ENCODE peak calls at places on chromosomes 4 and X, in five cellular contexts. R is CD8-positive, alpha-beta T cell; X is colonic mucosa; F is psoas muscle; S is fibroblast of lung. A is an unnamed sample. For H3K36me3 and H3K4me1, the result is how much of the 10 kb centered on the place peaks cover.

GRCh38 chr4:89658701-89659024 is 178.3 kb downstream of the SNCA start:
- DNase-seq in R (no peak), X (no peak), F (no peak), S (no peak), A (no peak)

GRCh38 chrX:19514791-19515614 is at the start of gene MAP3K15:
- DNase-seq in R (no peak), X (peak), F (peak), S (peak), A (no peak)

GRCh38 chr4:145302725-145303124 is 122.3 kb upstream of the OTUD4 start:
- DNase-seq in R (no peak), X (no peak), F (no peak), S (no peak), A (no peak)

GRCh38 chr4:4735136-4735754 is 124.2 kb upstream of the MSX1 start:
- DNase-seq in R (no peak), X (no peak), F (no peak), S (no peak), A (no peak)

GRCh38 chr4:5959221-5959982 is 58.8 kb downstream of the C4orf50 start:
- DNase-seq in R (no peak), X (no peak), F (no peak), S (no peak), A (no peak)

GRCh38 chr4:30867427-30867826 is 147.3 kb downstream of the PCDH7 start:
- DNase-seq in R (no peak), X (no peak), F (no peak), S (peak), A (no peak)

GRCh38 chr4:142285222-142285583 is 560.9 kb downstream of the INPP4B start:
- DNase-seq in R (no peak), X (no peak), F (no peak), S (no peak), A (no peak)

GRCh38 chrX:40145001-40145631 is 47.4 kb upstream of the BCOR start:
- DNase-seq in R (no peak), X (peak), F (no peak), S (no peak), A (peak)

GRCh38 chr4:67020079-67020807 is 525.1 kb downstream of the CENPC start:
- DNase-seq in R (no peak), X (no peak), F (no peak), S (peak), A (no peak)

GRCh38 chrX:150517303-150517896 is 51.0 kb upstream of the MTM1 start:
- DNase-seq in R (no peak), X (no peak), F (no peak), S (no peak), A (no peak)

GRCh38 chrX:21943460-21944135 is 3.1 kb downstream of the SMS start:
- DNase-seq in R (no peak), X (no peak), F (no peak), S (peak), A (no peak)

GRCh38 chr4:5212255-5213032 is 161.2 kb downstream of the STK32B start:
- DNase-seq in R (no peak), X (no peak), F (no peak), S (no peak), A (no peak)

GRCh38 chr4:81715335-81715734 is 243.6 kb upstream of the RASGEF1B start:
- DNase-seq in R (no peak), X (no peak), F (no peak), S (no peak), A (no peak)

GRCh38 chr4:14841801-14842748 is 160.2 kb upstream of the CPEB2 start:
- DNase-seq in R (no peak), X (peak), F (peak), S (peak), A (no peak)

GRCh38 chr4:66202870-66203269 is 532.6 kb upstream of the EPHA5 start:
- DNase-seq in R (no peak), X (no peak), F (no peak), S (no peak), A (no peak)

DNA sequence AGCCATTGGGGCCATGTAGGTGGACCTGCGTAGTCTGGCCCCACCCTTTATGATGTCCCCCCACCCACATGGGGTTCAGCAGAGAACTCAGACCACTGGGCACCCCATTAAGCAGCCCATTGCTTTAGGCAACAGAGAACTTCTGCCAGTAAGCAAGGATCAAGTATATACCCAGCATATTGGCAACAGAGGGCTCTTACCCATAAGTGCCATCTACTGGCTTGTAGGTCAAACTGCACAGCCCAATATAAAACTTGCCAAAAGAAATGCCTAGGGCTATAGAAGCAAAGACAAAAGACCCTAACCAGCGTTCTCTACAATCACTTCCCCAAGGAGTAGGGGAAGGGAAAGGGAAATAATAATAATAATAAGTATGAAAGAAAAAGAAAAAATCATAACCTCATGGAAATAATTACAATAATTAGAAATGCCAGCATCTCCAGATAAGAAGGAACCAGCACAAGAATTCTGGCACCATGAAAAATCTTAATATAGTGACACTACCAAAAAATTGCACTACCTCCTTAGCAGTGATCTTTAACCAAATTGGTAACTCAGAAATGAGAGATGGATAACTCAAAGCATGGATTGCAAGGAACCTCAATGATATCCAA is 1090.7 kb downstream of the FAT4 start:
- DNase-seq in R (no peak), X (no peak), F (no peak), S (peak), A (no peak)
- TF ChIP-seq CTCF in R (no peak), X (no peak), F (peak), S (peak), A (peak)

GRCh38 chr4:33063238-33063637 is 2343.1 kb downstream of the PCDH7 start:
- DNase-seq in R (no peak), X (no peak), F (no peak), S (peak), A (no peak)

GRCh38 chr4:33067221-33067620 is 2347.1 kb downstream of the PCDH7 start:
- DNase-seq in R (no peak), X (no peak), F (no peak), S (no peak), A (no peak)

GRCh38 chr4:33068539-33068938 is 2348.4 kb downstream of the PCDH7 start:
- DNase-seq in R (no peak), X (no peak), F (no peak), S (no peak), A (no peak)

GRCh38 chr4:33062155-33062554 is 2342.0 kb downstream of the PCDH7 start:
- DNase-seq in R (no peak), X (no peak), F (no peak), S (no peak), A (no peak)

DNA sequence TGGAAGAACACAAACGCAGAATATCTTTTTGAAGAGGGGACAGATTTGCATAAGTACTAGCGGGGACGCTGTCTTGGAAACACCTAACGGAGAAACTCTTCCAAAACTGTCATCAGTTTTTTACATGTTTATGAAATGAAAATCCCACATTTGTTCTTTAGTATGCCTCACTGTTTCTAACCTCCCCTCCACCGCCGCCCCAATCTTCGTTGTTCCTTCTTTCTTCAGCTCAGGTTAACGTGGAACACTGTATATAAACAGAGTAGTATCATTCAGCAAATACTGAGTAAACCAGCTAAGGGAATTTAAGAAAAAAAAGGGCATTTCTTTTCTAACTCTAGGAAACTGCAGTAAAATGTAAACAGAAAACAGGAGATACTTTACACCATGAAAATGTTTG is 2345.6 kb downstream of the PCDH7 start:
- DNase-seq in R (no peak), X (no peak), F (no peak), S (no peak), A (no peak)
- H3K36me3 ChIP-seq in R (under half), X (under half), F (under half), S (under half), A (under half)

GRCh38 chr4:147833254-147833653 is 101.4 kb downstream of the ARHGAP10 start:
- DNase-seq in R (no peak), X (no peak), F (no peak), S (peak), A (no peak)

GRCh38 chr4:147830987-147831386 is 99.1 kb downstream of the ARHGAP10 start:
- DNase-seq in R (no peak), X (no peak), F (no peak), S (peak), A (no peak)

GRCh38 chr4:147829401-147830101 is 97.7 kb downstream of the ARHGAP10 start:
- DNase-seq in R (no peak), X (no peak), F (peak), S (no peak), A (no peak)

GRCh38 chr4:147830102-147830463 is 98.2 kb downstream of the ARHGAP10 start:
- DNase-seq in R (no peak), X (no peak), F (no peak), S (no peak), A (no peak)

GRCh38 chr4:147831452-147832192 is 99.7 kb downstream of the ARHGAP10 start:
- DNase-seq in R (no peak), X (peak), F (no peak), S (peak), A (no peak)
- H3K4me1 ChIP-seq in R (under half), X (under half), F (half or more), S (under half), A (under half)

DNA sequence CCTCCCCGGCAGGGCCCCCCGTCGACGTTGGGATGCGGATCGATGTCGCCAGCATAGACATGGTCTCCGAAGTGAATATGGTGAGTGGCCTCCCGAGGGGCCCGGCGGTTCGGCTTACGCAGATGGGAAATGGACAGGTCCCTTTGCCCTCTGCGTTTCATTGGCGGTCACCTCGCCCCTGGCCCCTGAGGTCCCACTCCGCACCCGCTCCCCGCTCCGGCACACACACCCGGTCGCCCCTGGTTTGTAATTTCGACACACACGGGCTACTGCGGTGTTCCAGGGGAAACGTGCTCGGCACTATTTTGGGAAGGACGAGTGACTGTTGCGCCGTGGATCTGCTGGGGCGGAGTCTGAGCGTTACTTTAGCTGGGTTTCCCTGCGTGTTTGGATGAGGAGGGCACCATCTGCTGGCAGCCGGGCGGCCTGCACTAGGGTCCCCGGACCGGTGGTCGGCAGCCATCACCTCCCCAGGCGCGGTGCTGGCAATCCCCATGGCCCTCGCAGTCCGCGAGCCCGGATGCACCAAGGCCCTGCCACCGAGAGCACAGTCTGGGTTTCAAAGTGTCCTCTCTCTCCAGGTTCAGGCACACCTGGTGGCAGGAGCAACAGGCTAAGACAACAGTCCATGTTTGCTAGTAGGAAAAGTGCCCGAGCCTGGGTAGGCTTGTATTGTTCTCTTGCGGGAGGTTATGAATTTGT is 1.2 kb downstream of the GABRB1 start:
- DNase-seq in R (no peak), X (peak), F (peak), S (peak), A (no peak)
- TF ChIP-seq CTCF in R (peak), X (peak), F (no peak), S (peak), A (peak)

DNA sequence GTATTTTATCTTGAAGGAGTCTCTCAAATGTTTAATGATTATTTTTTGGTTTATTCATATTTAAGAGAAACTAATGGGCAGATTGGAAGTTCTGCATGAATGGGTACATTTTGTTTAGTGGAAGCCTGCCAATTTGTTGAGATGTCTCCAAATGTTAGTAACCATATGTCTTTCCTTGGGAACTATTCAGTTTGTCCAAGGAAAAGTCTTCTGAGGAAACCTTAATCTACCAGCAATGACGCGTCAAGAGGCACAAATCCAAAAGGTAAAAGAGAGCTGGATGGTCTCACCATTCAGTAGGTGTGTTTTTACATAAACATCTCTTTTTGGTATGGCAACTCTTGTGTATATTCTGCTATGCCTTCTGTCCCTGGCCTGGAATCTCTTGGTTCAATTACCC is 37.4 kb upstream of the NDST3 start:
- DNase-seq in R (no peak), X (no peak), F (no peak), S (no peak), A (no peak)
- H3K36me3 ChIP-seq in R (under half), X (under half), F (under half), S (under half), A (under half)

GRCh38 chr4:156950090-156950489 is 21.5 kb downstream of the PDGFC start:
- DNase-seq in R (no peak), X (no peak), F (no peak), S (no peak), A (no peak)

GRCh38 chr4:156954598-156954997 is 17.0 kb downstream of the PDGFC start:
- DNase-seq in R (no peak), X (no peak), F (no peak), S (no peak), A (no peak)

GRCh38 chr4:156950950-156951349 is 20.6 kb downstream of the PDGFC start:
- DNase-seq in R (no peak), X (no peak), F (no peak), S (no peak), A (no peak)

GRCh38 chr4:156953951-156954350 is 17.6 kb downstream of the PDGFC start:
- DNase-seq in R (no peak), X (no peak), F (no peak), S (no peak), A (no peak)

GRCh38 chr4:156952078-156952759 is 19.4 kb downstream of the PDGFC start:
- DNase-seq in R (no peak), X (no peak), F (no peak), S (peak), A (no peak)
- H3K4me1 ChIP-seq in R (under half), X (under half), F (half or more), S (under half), A (under half)

DNA sequence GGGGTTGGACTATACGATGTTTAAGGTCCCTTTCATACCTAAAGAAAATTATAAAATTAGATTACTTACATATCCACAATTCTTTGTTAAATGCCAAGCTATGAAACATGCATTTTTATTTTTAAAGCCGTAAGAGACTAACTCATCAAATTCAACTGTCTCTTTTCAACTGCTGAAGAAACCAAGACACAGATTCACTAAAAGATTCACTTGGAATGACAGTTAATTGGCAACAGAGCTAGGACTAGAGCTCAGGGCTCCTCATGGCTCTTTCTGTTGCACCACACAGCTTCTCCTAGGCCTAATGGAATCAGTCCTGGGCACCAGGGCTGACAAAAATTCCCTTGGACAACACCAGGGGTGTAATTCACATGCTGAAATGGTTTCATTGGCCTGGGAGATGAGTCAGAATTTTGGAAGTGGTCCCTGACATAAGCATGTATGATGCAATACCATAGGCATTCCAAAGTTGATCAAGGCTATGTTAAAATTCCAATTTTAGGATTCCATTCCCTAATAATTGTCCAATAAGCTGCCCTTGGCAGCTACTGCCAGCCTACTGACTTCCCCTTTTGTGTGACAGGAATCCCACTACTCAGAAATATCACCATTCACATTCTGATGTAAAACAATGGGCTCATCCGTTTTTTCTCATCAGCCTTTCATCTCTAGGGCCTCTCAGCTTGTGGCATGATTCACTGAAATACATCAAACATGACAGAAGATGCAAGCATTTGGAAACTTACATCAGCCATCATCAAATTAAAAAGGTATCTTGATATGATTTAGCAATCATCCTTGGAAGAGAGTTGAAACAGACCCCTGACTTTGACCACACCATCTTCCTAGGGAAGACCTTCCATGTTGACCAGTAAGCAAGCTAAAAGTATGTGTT is 54.2 kb downstream of the PLAC1 start:
- DNase-seq in R (no peak), X (no peak), F (peak), S (peak), A (no peak)
- TF ChIP-seq CTCF in R (no peak), X (no peak), F (peak), S (no peak), A (no peak)

GRCh38 chrX:1597345-1598020 is 6.1 kb downstream of the AKAP17A start:
- DNase-seq in R (no peak), X (no peak), F (no peak), S (no peak), A (no peak)

GRCh38 chrX:1598021-1598875 is 6.8 kb downstream of the AKAP17A start:
- DNase-seq in R (no peak), X (no peak), F (no peak), S (no peak), A (no peak)

GRCh38 chrX:1598876-1599790 is 7.7 kb downstream of the AKAP17A start:
- DNase-seq in R (no peak), X (no peak), F (no peak), S (no peak), A (no peak)

GRCh38 chrX:1595711-1596060 is 4.3 kb downstream of the AKAP17A start:
- DNase-seq in R (no peak), X (no peak), F (no peak), S (no peak), A (no peak)

GRCh38 chrX:1596676-1597344 is 5.4 kb downstream of the AKAP17A start:
- DNase-seq in R (no peak), X (no peak), F (no peak), S (no peak), A (no peak)
- H3K36me3 ChIP-seq in R (half or more), X (under half), F (under half), S (under half), A (half or more)

GRCh38 chr4:7773401-7774187 is 166.1 kb downstream of the AFAP1 start:
- DNase-seq in R (no peak), X (peak), F (no peak), S (no peak), A (no peak)
- H3K4me1 ChIP-seq in R (under half), X (under half), F (under half), S (under half), A (under half)

DNA sequence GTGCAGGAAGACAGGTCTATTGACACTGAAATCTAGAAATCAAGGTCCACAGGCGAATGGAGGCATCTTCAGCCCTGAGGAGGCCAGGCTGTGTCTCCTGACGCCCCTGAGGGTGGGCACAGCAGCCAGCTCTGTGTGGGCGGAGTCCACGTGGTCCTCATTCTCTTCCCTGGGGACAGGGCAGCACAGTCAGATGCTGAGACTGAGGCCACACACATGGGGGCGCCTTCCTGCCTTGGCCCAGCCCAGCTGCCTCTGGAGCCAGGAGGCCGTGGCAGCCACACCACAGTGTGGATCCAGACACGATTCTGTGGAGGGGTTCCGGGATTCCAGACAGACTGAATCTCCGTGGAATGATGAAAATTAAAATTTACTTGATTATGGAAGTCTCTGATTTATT is 20.8 kb downstream of the FGFR3 start:
- DNase-seq in R (no peak), X (no peak), F (no peak), S (no peak), A (peak)
- TF ChIP-seq CTCF in R (no peak), X (no peak), F (no peak), S (no peak), A (peak)